ENCODE peak calls at places on chromosomes 1 and 21, in six cellular contexts. Z, D, N, R, P and I are unnamed samples.

GRCh38 chr1:223421025-223421424 is 27.8 kb downstream of the CCDC185 start:
- DNase-seq in Z (no peak), D (no peak), N (no peak), R (no peak), P (peak; percentile 69), I (no peak)

GRCh38 chr1:207224666-207225065 is 96.8 kb upstream of the CD55 start:
- DNase-seq in Z (no peak), D (no peak), N (no peak), R (no peak), P (no peak), I (no peak)

GRCh38 chr1:197331565-197331964 is 63.5 kb downstream of the CRB1 start:
- DNase-seq in Z (no peak), D (no peak), N (no peak), R (no peak), P (no peak), I (no peak)

GRCh38 chr1:209162651-209163050 is 420.9 kb upstream of the CAMK1G start:
- DNase-seq in Z (no peak), D (no peak), N (no peak), R (no peak), P (no peak), I (no peak)

GRCh38 chr1:2645776-2646175 is 13.0 kb upstream of the MMEL1 start:
- DNase-seq in Z (no peak), D (no peak), N (no peak), R (no peak), P (no peak), I (no peak)

GRCh38 chr1:62281922-62282555 is 37.2 kb downstream of the KANK4 start:
- DNase-seq in Z (no peak), D (no peak), N (no peak), R (no peak), P (no peak), I (no peak)

GRCh38 chr1:18965206-18966173 is 9.0 kb upstream of the IFFO2 start:
- DNase-seq in Z (peak; percentile 78), D (no peak), N (peak; percentile 58), R (no peak), P (no peak), I (no peak)

GRCh38 chr1:158121604-158122254 is 59.0 kb upstream of the CD1D start:
- DNase-seq in Z (peak; percentile 59), D (peak; percentile 55), N (peak; percentile 33), R (no peak), P (no peak), I (no peak)

GRCh38 chr1:116415699-116416533 is 42.9 kb downstream of the ATP1A1 start:
- DNase-seq in Z (no peak), D (no peak), N (no peak), R (no peak), P (no peak), I (peak; percentile 72)
- TF ChIP-seq CTCF in Z (peak; percentile 3), D (no peak), N (no peak), R (no peak), P (no peak), I (no peak)

DNA sequence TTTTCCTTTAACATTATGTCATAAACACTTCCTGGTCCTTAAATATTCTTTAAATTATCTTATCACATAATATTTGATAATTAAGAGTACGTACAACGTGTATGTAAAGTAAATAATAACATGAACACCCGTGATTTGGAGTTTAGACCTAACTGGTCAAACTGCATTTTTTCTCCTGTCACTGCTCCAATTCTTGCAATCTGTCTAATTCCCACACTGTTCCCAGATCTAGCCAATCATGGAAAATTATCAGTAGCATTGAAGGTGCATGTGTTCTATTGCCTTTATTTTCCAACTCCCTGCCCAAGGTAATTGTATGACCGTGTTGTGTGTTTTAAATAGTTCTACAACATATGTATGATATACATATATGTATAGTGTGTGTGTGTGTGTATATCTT is 2.1 kb upstream of the PM20D1 start:
- DNase-seq in Z (no peak), D (no peak), N (no peak), R (no peak), P (no peak), I (no peak)
- TF ChIP-seq CTCF in Z (no peak), D (no peak), N (no peak), R (no peak), P (no peak), I (no peak)

GRCh38 chr1:225611537-225612223 is 41.2 kb downstream of the ENAH start:
- DNase-seq in Z (no peak), D (no peak), N (peak; percentile 33), R (no peak), P (peak; percentile 50), I (no peak)
- TF ChIP-seq CTCF in Z (no peak), D (no peak), N (no peak), R (no peak), P (no peak), I (no peak)

DNA sequence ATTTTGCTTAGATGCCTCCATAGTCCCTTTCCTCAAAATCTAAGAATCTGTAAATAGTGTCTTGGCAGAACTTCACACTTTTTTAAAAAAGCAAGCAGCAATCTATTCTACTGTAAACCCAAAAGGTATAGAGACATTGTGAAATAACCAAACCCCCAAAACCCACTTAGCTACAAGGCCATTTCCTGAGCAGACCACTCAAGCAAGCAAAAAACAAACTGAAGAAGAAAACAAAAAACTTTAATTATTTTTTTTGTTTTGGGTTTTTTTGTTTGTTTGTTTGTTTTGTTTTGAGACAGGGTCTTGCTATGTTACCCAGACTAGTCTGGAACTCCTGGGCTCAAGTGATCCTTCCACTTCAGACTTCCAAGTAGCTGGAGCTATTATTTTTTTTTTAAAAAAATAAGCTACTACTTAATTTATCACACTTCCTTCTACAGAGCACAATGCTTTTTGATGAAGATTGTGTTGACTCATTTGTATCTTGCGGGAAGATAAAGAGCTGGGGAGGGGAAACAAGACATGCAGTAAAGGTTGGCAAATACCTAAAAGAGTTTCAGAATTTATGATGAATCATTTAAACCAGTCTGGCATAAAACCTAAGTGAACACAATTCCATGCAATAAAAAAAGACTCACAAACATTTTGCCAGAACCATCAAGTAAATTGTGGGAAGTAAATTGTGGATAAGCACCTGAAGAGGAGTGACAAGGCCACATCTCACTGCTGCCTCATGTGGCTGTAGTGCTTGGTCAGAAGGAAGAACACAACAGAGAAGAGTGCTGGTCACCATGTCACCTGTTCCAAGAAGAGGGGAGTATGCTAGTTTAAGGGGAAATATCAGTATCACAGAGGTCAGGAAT is 2.7 kb upstream of the PTPN22 start:
- DNase-seq in Z (peak; percentile 51), D (no peak), N (no peak), R (no peak), P (no peak), I (no peak)
- TF ChIP-seq CTCF in Z (peak; percentile 48), D (no peak), N (no peak), R (peak; percentile 20), P (no peak), I (no peak)

GRCh38 chr1:56973898-56974752 is 8.3 kb upstream of the C8B start:
- DNase-seq in Z (no peak), D (no peak), N (no peak), R (no peak), P (no peak), I (no peak)

GRCh38 chr1:56968878-56969495 is 3.2 kb upstream of the C8B start:
- DNase-seq in Z (no peak), D (no peak), N (no peak), R (no peak), P (no peak), I (no peak)

GRCh38 chr1:56975446-56975845 is 9.6 kb upstream of the C8B start:
- DNase-seq in Z (no peak), D (no peak), N (no peak), R (no peak), P (no peak), I (no peak)

GRCh38 chr1:56970280-56970679 is 4.5 kb upstream of the C8B start:
- DNase-seq in Z (no peak), D (no peak), N (no peak), R (no peak), P (no peak), I (peak; percentile 10)

DNA sequence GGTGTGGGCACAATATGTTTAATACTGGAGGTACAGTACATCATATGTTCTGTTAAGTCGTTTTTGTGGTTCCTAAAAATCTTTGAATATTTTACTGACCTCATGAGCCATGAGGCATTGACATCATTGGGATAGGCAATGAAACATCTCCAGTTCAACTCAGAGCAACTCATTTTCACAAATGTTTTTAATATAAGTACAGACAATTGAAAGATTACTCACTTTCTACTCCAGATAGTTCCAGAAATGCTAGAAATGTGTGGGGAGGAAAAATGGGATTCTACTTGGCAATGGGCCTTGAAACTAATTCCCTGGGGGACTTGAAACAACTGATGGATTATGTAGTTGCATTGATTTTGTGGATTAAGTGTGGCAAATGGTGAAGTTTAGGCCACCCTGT is 7.2 kb upstream of the C8B start:
- DNase-seq in Z (no peak), D (no peak), N (no peak), R (no peak), P (no peak), I (no peak)
- TF ChIP-seq CTCF in Z (no peak), D (no peak), N (no peak), R (no peak), P (no peak), I (no peak)

GRCh38 chr21:45336535-45336810 is 48.8 kb upstream of the POFUT2 start:
- DNase-seq in Z (no peak), D (no peak), N (no peak), R (no peak), P (no peak), I (no peak)

GRCh38 chr21:45335151-45335760 is 47.6 kb upstream of the POFUT2 start:
- DNase-seq in Z (no peak), D (no peak), N (no peak), R (no peak), P (no peak), I (no peak)

GRCh38 chr21:45338326-45339017 is 50.8 kb upstream of the POFUT2 start:
- DNase-seq in Z (no peak), D (no peak), N (no peak), R (no peak), P (no peak), I (no peak)

GRCh38 chr21:45335761-45336534 is 48.3 kb upstream of the POFUT2 start:
- DNase-seq in Z (no peak), D (no peak), N (no peak), R (no peak), P (no peak), I (no peak)

DNA sequence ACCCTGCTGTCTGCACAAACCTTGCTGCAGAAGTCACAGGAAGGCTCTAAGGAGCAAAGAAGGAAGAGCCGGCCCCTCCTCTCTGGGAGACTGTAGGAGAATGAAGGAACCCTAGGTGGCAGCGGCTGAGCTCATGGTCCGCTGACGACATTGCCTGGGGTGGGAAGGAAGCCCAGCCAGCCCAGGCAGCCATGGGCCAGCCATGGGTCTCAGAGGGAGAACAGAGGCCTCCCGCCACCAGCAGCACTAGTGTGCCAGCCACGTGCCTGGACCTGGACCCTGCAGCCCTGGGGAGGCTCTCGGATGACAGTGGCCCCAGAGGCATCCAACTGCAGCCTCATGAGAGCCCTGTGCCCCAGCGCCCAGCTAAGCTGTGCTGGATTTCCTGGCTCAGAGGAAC is 49.2 kb upstream of the POFUT2 start:
- DNase-seq in Z (no peak), D (no peak), N (no peak), R (no peak), P (no peak), I (no peak)
- TF ChIP-seq CTCF in Z (no peak), D (no peak), N (no peak), R (no peak), P (no peak), I (no peak)

GRCh38 chr1:205325334-205325884 is 3.9 kb upstream of the NUAK2 start:
- DNase-seq in Z (peak; percentile 90), D (peak; percentile 71), N (peak; percentile 69), R (no peak), P (peak; percentile 69), I (peak; percentile 88)
- TF ChIP-seq CTCF in Z (peak; percentile 90), D (peak; percentile 75), N (peak; percentile 83), R (peak; percentile 90), P (peak; percentile 69), I (peak; percentile 91)